ENCODE peak calls at places on chromosome 12, in six cellular contexts. J is GM06990; I is left ventricle myocardium inferior; T is heart right ventricle; G is astrocyte of the spinal cord; V is CD8-positive, alpha-beta memory T cell. A is an unnamed sample.

GRCh38 chr12:58067610-58068387 is 126.4 kb downstream of the ATP23 start:
- DNase-seq in I (no peak), J (no peak), G (peak), T (no peak), V (no peak), A (peak)

GRCh38 chr12:39393890-39394289 is 49.0 kb downstream of the KIF21A start:
- DNase-seq in V (no peak), J (no peak), G (no peak), I (no peak), T (no peak), A (no peak)

GRCh38 chr12:76274699-76275098 is 73.5 kb downstream of the BBS10 start:
- DNase-seq in G (peak), T (no peak), I (no peak), J (no peak), V (no peak), A (no peak)

GRCh38 chr12:53811606-53812005 is 59.8 kb upstream of the CISTR start:
- DNase-seq in J (no peak), V (no peak), G (no peak), T (no peak), I (no peak), A (no peak)

GRCh38 chr12:6469609-6470374 is 685 bp downstream of the VAMP1 start:
- DNase-seq in T (no peak), I (no peak), G (no peak), V (no peak), J (no peak), A (no peak)

GRCh38 chr12:56979628-56980027 is 22.2 kb upstream of the RDH16 start:
- DNase-seq in J (no peak), I (no peak), T (no peak), V (no peak), G (no peak), A (no peak)

GRCh38 chr12:128388461-128388921 is 121.5 kb downstream of the TMEM132C start:
- DNase-seq in J (no peak), V (peak), I (peak), G (no peak), T (no peak), A (no peak)

GRCh38 chr12:113899844-113900471 is 66.2 kb downstream of the RBM19 start:
- DNase-seq in T (no peak), G (no peak), V (no peak), J (no peak), I (no peak), A (no peak)

GRCh38 chr12:98373019-98373554 is 142.3 kb upstream of the TMPO start:
- DNase-seq in J (no peak), G (peak), T (no peak), I (no peak), V (no peak), A (no peak)

GRCh38 chr12:32139064-32139421 is 32.4 kb downstream of the BICD1 start:
- DNase-seq in T (no peak), J (no peak), I (no peak), G (peak), V (peak), A (no peak)

GRCh38 chr12:10102322-10102721 is 3.5 kb upstream of the CLEC1A start:
- DNase-seq in V (no peak), I (no peak), T (no peak), G (no peak), J (no peak), A (no peak)

GRCh38 chr12:10097521-10097920 is 1.3 kb downstream of the CLEC1A start:
- DNase-seq in T (no peak), J (no peak), G (peak), I (no peak), V (no peak), A (no peak)

GRCh38 chr12:10101648-10102220 is 2.9 kb upstream of the CLEC1A start:
- DNase-seq in I (no peak), J (no peak), G (no peak), V (no peak), T (no peak), A (no peak)

GRCh38 chr12:10098762-10099161 is at the start of gene CLEC1A:
- DNase-seq in G (peak), I (peak), J (no peak), T (peak), V (no peak), A (no peak)

DNA sequence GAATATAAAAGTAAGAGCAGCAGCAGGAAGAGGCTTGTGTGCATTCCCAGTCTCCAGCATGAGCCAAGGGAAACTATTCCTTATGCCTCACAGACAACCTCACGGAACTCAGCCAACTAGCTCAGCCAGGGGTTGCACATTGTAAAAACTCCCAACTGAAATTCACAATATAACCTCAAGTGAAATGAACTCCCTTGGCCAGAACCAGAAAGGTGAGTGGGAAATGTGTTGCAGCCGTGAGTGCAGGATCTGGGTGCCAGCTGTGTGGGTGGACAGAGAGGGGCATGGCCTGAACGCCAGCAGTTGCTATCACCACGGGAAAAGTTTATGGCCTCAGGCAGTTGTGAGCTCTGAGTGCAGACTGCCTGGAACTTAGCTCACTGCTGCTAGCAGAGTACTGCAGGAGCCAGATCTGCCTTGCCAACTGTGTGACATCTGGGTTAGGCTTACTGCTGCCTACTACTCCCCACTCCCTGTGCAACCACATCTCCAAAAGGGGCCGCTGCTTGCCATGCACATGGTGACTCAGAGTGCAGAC is 2.3 kb upstream of the CLEC1A start:
- DNase-seq in V (no peak), J (no peak), T (no peak), G (peak), I (no peak), A (no peak)
- H3K4me3 ChIP-seq in V (no peak), J (no peak), T (no peak), G (no peak), I (no peak), A (no peak)

DNA sequence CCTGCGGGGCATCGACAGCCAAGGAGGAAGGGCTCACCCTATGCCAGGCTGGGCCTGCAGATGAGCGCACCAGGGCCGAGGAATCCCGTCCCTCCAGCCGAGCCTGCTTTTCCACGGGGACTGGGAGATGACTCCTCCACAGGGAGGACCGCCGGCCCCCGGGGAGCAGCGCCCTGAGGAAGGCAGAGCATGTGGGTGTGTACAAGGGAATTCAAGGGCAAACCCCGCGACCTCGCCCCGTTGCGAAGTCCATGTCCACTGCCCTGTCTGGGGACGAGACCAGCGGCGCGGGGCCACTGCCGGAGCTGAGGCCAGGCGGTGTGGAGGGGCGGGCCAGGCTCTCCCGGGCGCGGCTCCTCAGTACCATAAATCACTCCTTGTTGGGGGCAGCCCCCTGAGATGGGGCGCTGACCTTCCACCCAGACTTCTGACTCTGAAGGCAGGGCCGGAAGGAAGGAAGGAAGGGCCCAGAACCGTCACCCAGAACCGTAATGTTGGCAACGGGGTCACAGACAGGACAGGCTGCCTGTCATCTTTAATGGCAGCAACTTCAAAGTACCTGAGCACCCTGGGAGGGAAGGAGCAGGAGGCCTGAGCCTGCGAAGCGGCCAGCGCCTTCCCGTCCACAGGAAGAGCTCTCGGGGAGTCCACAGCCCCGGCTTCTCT is 52.6 kb downstream of the RNF34 start:
- DNase-seq in G (no peak), V (no peak), J (no peak), I (no peak), T (no peak), A (no peak)
- H3K4me3 ChIP-seq in G (no peak), V (no peak), J (no peak), I (peak), T (no peak), A (no peak)

DNA sequence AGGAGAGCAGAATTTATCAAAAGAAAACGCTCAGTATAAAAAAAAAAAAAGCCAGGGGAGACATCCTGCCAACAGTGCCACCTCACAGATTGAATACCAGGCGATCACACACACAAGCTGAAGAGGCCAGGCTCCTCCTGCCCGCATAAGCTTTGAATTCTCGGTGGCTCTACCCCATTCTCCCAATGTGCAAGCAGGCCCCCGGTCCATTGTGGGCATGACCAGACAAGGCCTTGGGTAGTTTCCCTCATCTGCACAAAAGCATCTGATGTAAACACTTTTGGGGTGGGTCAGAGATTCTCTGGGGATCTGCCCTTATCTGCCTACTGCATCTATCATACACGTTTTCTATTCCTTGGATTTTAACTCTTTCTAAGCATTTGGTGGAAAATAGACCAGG is 16.2 kb downstream of the KLRF2 start:
- DNase-seq in J (no peak), I (no peak), V (no peak), G (no peak), T (no peak), A (no peak)
- H3K4me3 ChIP-seq in J (no peak), I (no peak), V (no peak), G (no peak), T (no peak), A (no peak)

DNA sequence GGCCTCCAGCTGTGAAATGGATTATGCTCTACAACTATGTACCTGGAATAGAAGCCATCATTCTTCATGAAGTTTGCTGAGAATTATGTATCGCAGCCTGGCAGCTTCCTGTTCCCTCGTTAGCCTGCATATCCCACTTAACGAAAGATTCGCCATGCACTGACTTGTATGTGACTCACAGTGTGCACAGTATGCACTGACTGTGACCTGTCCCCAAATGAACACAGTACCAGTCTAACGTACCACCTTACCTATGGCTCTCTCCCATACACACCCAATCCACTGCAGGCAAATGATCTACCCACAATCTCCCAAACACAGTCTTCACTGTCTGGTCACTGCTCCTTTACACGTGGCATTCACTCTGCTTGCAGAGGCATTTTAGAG is 163.5 kb upstream of the EEA1 start:
- DNase-seq in G (no peak), T (no peak), J (no peak), V (no peak), I (no peak), A (no peak)
- H3K4me3 ChIP-seq in G (no peak), T (no peak), J (no peak), V (no peak), I (peak), A (no peak)